ENCODE peak calls at places on chromosomes 13 and 19, in six cellular contexts. G is GM23338, K is osteoblast, Y is fibroblast of lung, R is MM.1S, W is mammary epithelial cell. L is an unnamed sample.

GRCh38 chr19:40687525-40688016 is 2.9 kb downstream of the NUMBL start:
- DNase-seq in G (no peak), K (peak; percentile 96), Y (peak; percentile 96), R (no peak), W (no peak), L (peak; percentile 91)

GRCh38 chr13:109764474-109765292 is 21.7 kb downstream of the IRS2 start:
- DNase-seq in G (peak; percentile 12), K (peak; percentile 74), Y (no peak), R (no peak), W (peak; percentile 59), L (no peak)

GRCh38 chr19:12838182-12838890 is at the start of gene MAST1:
- DNase-seq in G (peak; percentile 80), K (peak; percentile 98), Y (no peak), R (peak; percentile 45), W (no peak), L (peak; percentile 85)

GRCh38 chr13:53159439-53159838 is 130.8 kb downstream of the OLFM4 start:
- DNase-seq in G (peak; percentile 9), K (no peak), Y (no peak), R (no peak), W (no peak), L (no peak)

GRCh38 chr13:99922631-99923404 is 48.7 kb downstream of the ZIC5 start:
- DNase-seq in G (no peak), K (no peak), Y (no peak), R (no peak), W (no peak), L (no peak)

GRCh38 chr13:26325876-26326275 is 71.9 kb downstream of the CDK8 start:
- DNase-seq in G (no peak), K (no peak), Y (no peak), R (no peak), W (peak; percentile 41), L (no peak)

GRCh38 chr19:14019100-14019499 is 8.8 kb upstream of the RLN3 start:
- DNase-seq in G (no peak), K (no peak), Y (no peak), R (no peak), W (no peak), L (peak; percentile 70)

GRCh38 chr13:84831666-84832657 is 949.7 kb upstream of the SLITRK1 start:
- DNase-seq in G (peak; percentile 48), K (no peak), Y (no peak), R (no peak), W (no peak), L (no peak)

GRCh38 chr19:35665157-35665556 is 1.2 kb upstream of the UPK1A start:
- DNase-seq in G (no peak), K (peak; percentile 1), Y (no peak), R (no peak), W (no peak), L (peak; percentile 19)

GRCh38 chr19:46196410-46197124 is 33.0 kb upstream of the IGFL1 start:
- DNase-seq in G (no peak), K (no peak), Y (no peak), R (no peak), W (no peak), L (no peak)

GRCh38 chr13:26037302-26037701 is 14.5 kb downstream of the SHISA2 start:
- DNase-seq in G (peak; percentile 92), K (no peak), Y (no peak), R (no peak), W (peak; percentile 7), L (peak; percentile 80)

GRCh38 chr19:32708457-32708856 is 11.1 kb upstream of the TDRD12 start:
- DNase-seq in G (no peak), K (no peak), Y (no peak), R (no peak), W (no peak), L (no peak)

GRCh38 chr19:51122112-51122981 is 2.4 kb upstream of the SIGLEC9 start:
- DNase-seq in G (no peak), K (no peak), Y (no peak), R (no peak), W (peak; percentile 35), L (no peak)

GRCh38 chr13:23505007-23505406 is 65.2 kb upstream of the TNFRSF19 start:
- DNase-seq in G (no peak), K (peak; percentile 57), Y (peak; percentile 31), R (no peak), W (peak; percentile 16), L (peak; percentile 31)

GRCh38 chr13:111645598-111646463 is 325.4 kb downstream of the TEX29 start:
- DNase-seq in G (no peak), K (no peak), Y (no peak), R (no peak), W (no peak), L (no peak)

GRCh38 chr19:45646345-45646698 is 7.1 kb upstream of the EML2 start:
- DNase-seq in G (no peak), K (no peak), Y (no peak), R (no peak), W (no peak), L (no peak)

GRCh38 chr13:42211704-42212103 is 60.2 kb upstream of the AKAP11 start:
- DNase-seq in G (no peak), K (no peak), Y (peak; percentile 12), R (no peak), W (peak; percentile 61), L (no peak)

GRCh38 chr13:112105244-112105681 is 38.3 kb downstream of the SOX1 start:
- DNase-seq in G (peak; percentile 34), K (no peak), Y (no peak), R (no peak), W (no peak), L (no peak)

DNA sequence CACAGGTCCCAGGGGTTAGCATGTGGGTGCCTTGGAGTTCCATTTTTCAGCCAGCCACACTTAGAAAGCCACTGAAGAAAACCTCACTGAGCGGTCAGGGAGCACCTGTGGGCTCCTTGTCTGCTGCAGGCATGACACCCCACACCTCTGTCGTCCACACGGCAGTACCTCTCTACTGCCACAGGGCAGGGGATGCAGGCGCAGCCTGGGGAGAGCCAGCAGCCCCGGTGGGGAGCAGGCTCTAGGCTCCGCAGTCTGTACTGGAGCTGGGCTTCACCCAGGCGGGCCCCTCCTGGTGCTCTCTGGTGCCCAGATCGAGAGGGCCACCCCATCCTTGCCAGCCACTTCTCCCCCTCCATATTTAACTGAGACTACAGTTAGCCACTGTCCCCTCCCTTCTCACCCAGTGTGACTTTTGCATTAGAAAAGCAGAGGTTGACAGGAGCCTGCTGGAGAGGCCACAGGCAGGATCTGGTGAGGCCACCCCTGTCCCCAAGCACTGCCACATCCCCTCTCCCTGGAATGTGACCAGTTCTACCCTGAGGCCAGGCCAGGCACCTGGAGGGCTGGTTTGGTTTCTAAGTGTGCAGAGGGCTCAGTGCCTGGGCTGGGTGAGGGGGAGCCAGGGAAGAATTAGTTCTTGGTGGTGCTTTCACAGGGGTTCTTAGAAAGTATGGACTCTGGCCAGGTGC is 104.4 kb downstream of the KDM4B start:
- DNase-seq in G (peak; percentile 51), K (no peak), Y (no peak), R (no peak), W (no peak), L (no peak)
- H3K36me3 ChIP-seq in G (no peaks in the 10 kb centered on the region), K (peaks cover 5% of the 10 kb centered on the region), Y (peaks cover 5% of the 10 kb centered on the region), R (no peaks in the 10 kb centered on the region), W (peaks cover 4% of the 10 kb centered on the region), L (no peaks in the 10 kb centered on the region)

GRCh38 chr19:3387645-3388589 is 21.5 kb downstream of the NFIC start:
- DNase-seq in G (no peak), K (peak; percentile 96), Y (peak; percentile 85), R (no peak), W (peak; percentile 50), L (no peak)

GRCh38 chr19:3386447-3387234 is 20.3 kb downstream of the NFIC start:
- DNase-seq in G (no peak), K (peak; percentile 89), Y (no peak), R (no peak), W (no peak), L (no peak)

GRCh38 chr19:3392480-3392879 is 26.1 kb downstream of the NFIC start:
- DNase-seq in G (no peak), K (peak; percentile 65), Y (no peak), R (no peak), W (no peak), L (no peak)

GRCh38 chr19:3389446-3389778 is 23.0 kb downstream of the NFIC start:
- DNase-seq in G (no peak), K (peak; percentile 61), Y (no peak), R (no peak), W (no peak), L (no peak)

DNA sequence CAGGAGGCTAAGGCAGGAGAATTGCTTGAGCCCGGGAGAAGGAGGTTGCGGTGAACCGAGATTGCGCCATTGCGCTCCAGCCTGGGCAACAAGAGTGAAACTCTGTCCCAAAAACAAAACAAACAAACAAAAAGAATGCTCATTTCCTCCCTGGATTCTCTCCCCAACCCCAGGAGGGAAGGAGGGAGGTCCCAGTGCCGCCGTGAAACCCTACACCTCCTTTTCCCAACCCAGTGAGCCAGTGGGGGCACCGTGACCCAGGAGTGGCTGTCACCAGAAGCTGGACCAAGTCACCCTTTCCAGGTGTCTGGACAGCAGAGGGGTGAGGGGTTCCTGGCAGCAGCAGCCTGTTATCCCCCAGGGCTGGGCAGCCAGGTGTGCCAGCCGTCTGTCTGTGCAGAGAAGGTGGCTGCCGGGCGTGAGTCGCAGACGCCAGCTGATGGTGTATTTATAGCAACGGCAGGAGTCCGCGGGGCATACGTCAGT is 23.5 kb downstream of the NFIC start:
- DNase-seq in G (peak; percentile 62), K (peak; percentile 82), Y (peak; percentile 70), R (no peak), W (no peak), L (no peak)
- H3K4me1 ChIP-seq in G (peaks cover 10% of the 10 kb centered on the region), K (peaks cover 23% of the 10 kb centered on the region), Y (peaks cover 22% of the 10 kb centered on the region), R (no peaks in the 10 kb centered on the region), W (peaks cover 25% of the 10 kb centered on the region), L (no peaks in the 10 kb centered on the region)

DNA sequence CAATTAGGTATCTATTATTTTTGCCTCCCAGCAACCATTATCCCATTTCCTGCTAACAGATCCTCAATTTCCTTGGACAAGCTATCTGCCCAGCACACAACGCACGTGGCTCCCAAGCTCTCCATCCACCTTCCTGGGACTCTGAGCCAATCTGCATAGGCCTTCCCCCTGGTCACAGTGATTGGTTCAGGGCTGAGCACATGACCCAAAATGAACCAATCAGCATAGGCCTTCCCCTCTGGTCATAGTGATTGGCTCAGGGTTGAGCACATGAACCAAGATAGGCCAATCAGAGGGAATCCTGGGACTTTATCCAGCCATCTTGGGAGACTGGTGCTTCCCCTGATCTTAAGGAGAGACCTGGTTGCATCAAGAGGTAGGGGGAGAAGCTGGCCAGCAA is 5.8 kb downstream of the CPAMD8 start:
- DNase-seq in G (peak; percentile 37), K (peak; percentile 86), Y (no peak), R (no peak), W (peak; percentile 24), L (peak; percentile 81)
- H2AFZ ChIP-seq in G (no peak overlapping the region), K (no peak overlapping the region), Y (no peak overlapping the region), R (no peak overlapping the region), W (no peak overlapping the region), L (no peak overlapping the region)

GRCh38 chr19:43589277-43589676 is 6.7 kb downstream of the IRGQ start:
- DNase-seq in G (no peak), K (no peak), Y (no peak), R (no peak), W (no peak), L (no peak)
- H3K36me3 ChIP-seq in G (peaks cover 7% of the 10 kb centered on the region), K (peaks cover 50% of the 10 kb centered on the region), Y (peaks cover 17% of the 10 kb centered on the region), R (peaks cover 2% of the 10 kb centered on the region), W (peaks cover 8% of the 10 kb centered on the region), L (peaks cover 3% of the 10 kb centered on the region)